ENCODE peak calls at places on chromosomes 4 and X, in ten cellular contexts. One of them, this sample, is unnamed. For H3K9me3, H3K27me3 and H3K4me1, the result is how much of the 10 kb centered on the place peaks cover.

GRCh38 chr4:77025643-77026321 is 50.0 kb downstream of the CCNI start:
- DNase-seq in HCT116: no peak
- DNase-seq in SJSA1: no peak
- DNase-seq in IMR-90: peak
- DNase-seq in left ventricle myocardium inferior: no peak
- DNase-seq in aorta: no peak
- DNase-seq in fibroblast of lung: peak
- DNase-seq in uterus: no peak
- DNase-seq in tibial artery: no peak
- DNase-seq in H1: no peak
- DNase-seq in this sample: no peak

GRCh38 chr4:166165829-166166420 is 292.9 kb downstream of the TLL1 start:
- DNase-seq in HCT116: peak
- DNase-seq in H1: no peak
- DNase-seq in IMR-90: peak
- DNase-seq in aorta: no peak
- DNase-seq in left ventricle myocardium inferior: no peak
- DNase-seq in tibial artery: no peak
- DNase-seq in SJSA1: peak
- DNase-seq in fibroblast of lung: peak
- DNase-seq in uterus: no peak
- DNase-seq in this sample: peak

GRCh38 chr4:62170235-62170634 is 970.1 kb downstream of the ADGRL3 start:
- DNase-seq in tibial artery: no peak
- DNase-seq in H1: no peak
- DNase-seq in SJSA1: no peak
- DNase-seq in IMR-90: no peak
- DNase-seq in left ventricle myocardium inferior: no peak
- DNase-seq in fibroblast of lung: no peak
- DNase-seq in aorta: no peak
- DNase-seq in HCT116: no peak
- DNase-seq in uterus: no peak
- DNase-seq in this sample: no peak

GRCh38 chrX:10949541-10949940 is 161.6 kb upstream of the HCCS start:
- DNase-seq in left ventricle myocardium inferior: no peak
- DNase-seq in HCT116: no peak
- DNase-seq in tibial artery: no peak
- DNase-seq in uterus: no peak
- DNase-seq in SJSA1: no peak
- DNase-seq in H1: no peak
- DNase-seq in aorta: no peak
- DNase-seq in fibroblast of lung: no peak
- DNase-seq in IMR-90: no peak
- DNase-seq in this sample: no peak

GRCh38 chr4:40525811-40526598 is 103.7 kb downstream of the RBM47 start:
- DNase-seq in left ventricle myocardium inferior: no peak
- DNase-seq in tibial artery: peak
- DNase-seq in H1: no peak
- DNase-seq in uterus: peak
- DNase-seq in fibroblast of lung: peak
- DNase-seq in aorta: no peak
- DNase-seq in IMR-90: peak
- DNase-seq in SJSA1: peak
- DNase-seq in HCT116: peak
- DNase-seq in this sample: peak

GRCh38 chr4:10090467-10091250 is 25.9 kb downstream of the WDR1 start:
- DNase-seq in uterus: no peak
- DNase-seq in H1: no peak
- DNase-seq in aorta: peak
- DNase-seq in tibial artery: no peak
- DNase-seq in HCT116: no peak
- DNase-seq in IMR-90: no peak
- DNase-seq in left ventricle myocardium inferior: peak
- DNase-seq in SJSA1: no peak
- DNase-seq in fibroblast of lung: no peak
- DNase-seq in this sample: no peak

GRCh38 chr4:1240721-1241465 is 8.0 kb downstream of the CTBP1 start:
- DNase-seq in tibial artery: peak
- DNase-seq in left ventricle myocardium inferior: no peak
- DNase-seq in H1: no peak
- DNase-seq in HCT116: no peak
- DNase-seq in aorta: peak
- DNase-seq in fibroblast of lung: no peak
- DNase-seq in SJSA1: no peak
- DNase-seq in IMR-90: no peak
- DNase-seq in uterus: peak
- DNase-seq in this sample: no peak

GRCh38 chrX:44428989-44429627 is 85.6 kb upstream of the EFHC2 start:
- DNase-seq in IMR-90: no peak
- DNase-seq in SJSA1: peak
- DNase-seq in left ventricle myocardium inferior: no peak
- DNase-seq in fibroblast of lung: no peak
- DNase-seq in tibial artery: no peak
- DNase-seq in HCT116: no peak
- DNase-seq in H1: no peak
- DNase-seq in uterus: no peak
- DNase-seq in aorta: no peak
- DNase-seq in this sample: no peak

GRCh38 chr4:88569944-88570455 is 22.3 kb upstream of the HERC3 start:
- DNase-seq in left ventricle myocardium inferior: no peak
- DNase-seq in HCT116: no peak
- DNase-seq in tibial artery: no peak
- DNase-seq in H1: no peak
- DNase-seq in fibroblast of lung: peak
- DNase-seq in SJSA1: no peak
- DNase-seq in IMR-90: no peak
- DNase-seq in uterus: no peak
- DNase-seq in aorta: no peak
- DNase-seq in this sample: no peak

GRCh38 chrX:126376465-126376864 is 176.1 kb downstream of the DCAF12L1 start:
- DNase-seq in left ventricle myocardium inferior: no peak
- DNase-seq in HCT116: no peak
- DNase-seq in aorta: no peak
- DNase-seq in fibroblast of lung: no peak
- DNase-seq in SJSA1: no peak
- DNase-seq in tibial artery: no peak
- DNase-seq in uterus: no peak
- DNase-seq in H1: no peak
- DNase-seq in IMR-90: no peak
- DNase-seq in this sample: no peak

GRCh38 chrX:155215443-155216178 is 649 bp upstream of the VBP1 start:
- DNase-seq in fibroblast of lung: no peak
- DNase-seq in uterus: no peak
- DNase-seq in HCT116: no peak
- DNase-seq in IMR-90: no peak
- DNase-seq in H1: no peak
- DNase-seq in SJSA1: no peak
- DNase-seq in left ventricle myocardium inferior: no peak
- DNase-seq in aorta: no peak
- DNase-seq in tibial artery: no peak
- DNase-seq in this sample: peak

GRCh38 chr4:25884040-25884788 is 21.4 kb upstream of the SEL1L3 start:
- DNase-seq in aorta: no peak
- DNase-seq in uterus: no peak
- DNase-seq in HCT116: no peak
- DNase-seq in IMR-90: peak
- DNase-seq in tibial artery: no peak
- DNase-seq in left ventricle myocardium inferior: no peak
- DNase-seq in fibroblast of lung: peak
- DNase-seq in SJSA1: peak
- DNase-seq in H1: no peak
- DNase-seq in this sample: no peak

GRCh38 chr4:144531841-144532240 is 114.1 kb upstream of the HHIP start:
- DNase-seq in tibial artery: no peak
- DNase-seq in fibroblast of lung: no peak
- DNase-seq in uterus: no peak
- DNase-seq in IMR-90: no peak
- DNase-seq in left ventricle myocardium inferior: no peak
- DNase-seq in SJSA1: no peak
- DNase-seq in H1: no peak
- DNase-seq in HCT116: no peak
- DNase-seq in aorta: no peak
- DNase-seq in this sample: peak

GRCh38 chrX:132631579-132632232 is 142.9 kb upstream of the MBNL3 start:
- DNase-seq in tibial artery: no peak
- DNase-seq in SJSA1: peak
- DNase-seq in HCT116: no peak
- DNase-seq in fibroblast of lung: peak
- DNase-seq in aorta: no peak
- DNase-seq in H1: no peak
- DNase-seq in IMR-90: peak
- DNase-seq in left ventricle myocardium inferior: no peak
- DNase-seq in uterus: no peak
- DNase-seq in this sample: peak

GRCh38 chr4:158170691-158171455 is 2.0 kb downstream of the GASK1B start:
- DNase-seq in SJSA1: no peak
- DNase-seq in fibroblast of lung: peak
- DNase-seq in left ventricle myocardium inferior: peak
- DNase-seq in HCT116: no peak
- DNase-seq in IMR-90: peak
- DNase-seq in uterus: peak
- DNase-seq in tibial artery: peak
- DNase-seq in H1: peak
- DNase-seq in aorta: peak
- DNase-seq in this sample: no peak

GRCh38 chr4:172734555-172734954 is 434.1 kb upstream of the GALNT7 start:
- DNase-seq in HCT116: no peak
- DNase-seq in uterus: no peak
- DNase-seq in left ventricle myocardium inferior: no peak
- DNase-seq in tibial artery: no peak
- DNase-seq in aorta: no peak
- DNase-seq in H1: no peak
- DNase-seq in IMR-90: no peak
- DNase-seq in fibroblast of lung: no peak
- DNase-seq in SJSA1: no peak
- DNase-seq in this sample: no peak
- H3K9me3 ChIP-seq in HCT116: under half
- H3K9me3 ChIP-seq in uterus: under half
- H3K9me3 ChIP-seq in left ventricle myocardium inferior: half or more
- H3K9me3 ChIP-seq in tibial artery: under half
- H3K9me3 ChIP-seq in aorta: under half
- H3K9me3 ChIP-seq in H1: under half
- H3K9me3 ChIP-seq in IMR-90: under half
- H3K9me3 ChIP-seq in fibroblast of lung: under half
- H3K9me3 ChIP-seq in SJSA1: under half
- H3K9me3 ChIP-seq in this sample: under half

GRCh38 chr4:74653331-74654229 is 140.7 kb downstream of the BTC start:
- DNase-seq in aorta: no peak
- DNase-seq in SJSA1: no peak
- DNase-seq in IMR-90: no peak
- DNase-seq in tibial artery: no peak
- DNase-seq in H1: no peak
- DNase-seq in HCT116: no peak
- DNase-seq in left ventricle myocardium inferior: no peak
- DNase-seq in uterus: no peak
- DNase-seq in fibroblast of lung: no peak
- DNase-seq in this sample: no peak
- H3K27me3 ChIP-seq in aorta: under half
- H3K27me3 ChIP-seq in SJSA1: under half
- H3K27me3 ChIP-seq in IMR-90: under half
- H3K27me3 ChIP-seq in tibial artery: under half
- H3K27me3 ChIP-seq in H1: under half
- H3K27me3 ChIP-seq in HCT116: under half
- H3K27me3 ChIP-seq in left ventricle myocardium inferior: under half
- H3K27me3 ChIP-seq in uterus: under half
- H3K27me3 ChIP-seq in fibroblast of lung: under half
- H3K27me3 ChIP-seq in this sample: under half

GRCh38 chr4:13545394-13545808 is 1.1 kb upstream of the NKX3-2 start:
- DNase-seq in tibial artery: no peak
- DNase-seq in left ventricle myocardium inferior: no peak
- DNase-seq in fibroblast of lung: no peak
- DNase-seq in aorta: no peak
- DNase-seq in IMR-90: no peak
- DNase-seq in SJSA1: no peak
- DNase-seq in HCT116: no peak
- DNase-seq in uterus: no peak
- DNase-seq in H1: no peak
- DNase-seq in this sample: no peak
- H3K4me1 ChIP-seq in tibial artery: under half
- H3K4me1 ChIP-seq in left ventricle myocardium inferior: half or more
- H3K4me1 ChIP-seq in fibroblast of lung: under half
- H3K4me1 ChIP-seq in aorta: under half
- H3K4me1 ChIP-seq in IMR-90: under half
- H3K4me1 ChIP-seq in SJSA1: under half
- H3K4me1 ChIP-seq in HCT116: under half
- H3K4me1 ChIP-seq in uterus: under half
- H3K4me1 ChIP-seq in H1: under half
- H3K4me1 ChIP-seq in this sample: under half

DNA sequence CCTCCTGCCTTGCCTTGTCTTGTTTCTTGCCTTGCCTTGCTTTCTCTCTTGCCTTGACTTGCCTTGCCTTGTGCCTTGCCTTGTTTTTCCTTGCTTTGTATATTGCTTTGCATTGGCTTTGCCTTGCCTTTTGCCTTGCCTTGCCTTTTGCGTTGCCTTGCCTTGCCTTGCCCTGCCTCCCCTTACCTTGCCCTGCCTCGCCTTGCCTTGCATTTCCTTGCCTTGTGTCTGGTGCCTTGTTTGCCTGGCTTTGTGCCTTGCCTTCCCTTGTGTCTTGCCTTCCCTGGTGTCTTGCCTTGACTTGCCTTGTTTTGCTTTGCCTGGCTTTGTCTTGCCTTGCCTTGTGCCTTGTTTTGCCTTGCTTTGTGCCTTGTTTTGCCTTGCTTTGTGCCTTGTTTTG is 89.7 kb downstream of the TAB3 start:
- DNase-seq in uterus: no peak
- DNase-seq in left ventricle myocardium inferior: no peak
- DNase-seq in tibial artery: no peak
- DNase-seq in aorta: no peak
- DNase-seq in fibroblast of lung: no peak
- DNase-seq in IMR-90: no peak
- DNase-seq in H1: no peak
- DNase-seq in SJSA1: no peak
- DNase-seq in HCT116: no peak
- DNase-seq in this sample: no peak
- H3K9me3 ChIP-seq in uterus: under half
- H3K9me3 ChIP-seq in left ventricle myocardium inferior: under half
- H3K9me3 ChIP-seq in tibial artery: under half
- H3K9me3 ChIP-seq in aorta: half or more
- H3K9me3 ChIP-seq in fibroblast of lung: under half
- H3K9me3 ChIP-seq in IMR-90: under half
- H3K9me3 ChIP-seq in H1: under half
- H3K9me3 ChIP-seq in SJSA1: under half
- H3K9me3 ChIP-seq in HCT116: under half
- H3K9me3 ChIP-seq in this sample: under half